ENCODE peak calls at places on chromosome 17, in nine cellular contexts. G is stimulated activated CD4-positive, alpha-beta T cell treated with anti-CD3 and anti-CD28 coated beads, Interleukin-1b, Interleukin-23, amount 100 ng/mL, for 24 hours; S is left colon; L is astrocyte of the spinal cord; Q is T follicular helper cell; A is CD4-positive, CD25-positive, alpha-beta regulatory T cell; O is AG09319; F is AG10803; W is NCI-H1092 treated with DMSO at 0.1 percent for 48 hours. N is an unnamed sample.

GRCh38 chr17:80899402-80900268 is 92.0 kb upstream of the CHMP6 start:
- DNase-seq in L (no peak), W (no peak), F (no peak), Q (peak; percentile 65), O (no peak), S (no peak), G (peak; percentile 69), A (peak; percentile 74), N (peak; percentile 69)

GRCh38 chr17:50139950-50140885 is 10.3 kb upstream of the SAMD14 start:
- DNase-seq in F (peak; percentile 75), S (peak; percentile 76), Q (peak; percentile 72), W (peak; percentile 53), G (peak; percentile 59), A (peak; percentile 79), O (no peak), L (peak; percentile 69), N (peak; percentile 68)

GRCh38 chr17:8062807-8063483 is 24.1 kb downstream of the ALOX15B start:
- DNase-seq in L (no peak), S (no peak), A (no peak), W (no peak), F (no peak), Q (no peak), G (no peak), O (no peak), N (no peak)

GRCh38 chr17:80260791-80261158 is at the start of gene RNF213:
- DNase-seq in L (peak; percentile 27), O (no peak), Q (peak; percentile 42), A (peak; percentile 58), W (peak; percentile 17), F (peak; percentile 25), S (peak; percentile 57), G (no peak), N (peak; percentile 35)

GRCh38 chr17:1693339-1693738 is 8.7 kb upstream of the PRPF8 start:
- DNase-seq in A (no peak), S (no peak), L (no peak), W (no peak), F (no peak), Q (no peak), O (no peak), G (no peak), N (no peak)

GRCh38 chr17:10127819-10128375 is 70.5 kb downstream of the GAS7 start:
- DNase-seq in W (no peak), S (peak; percentile 50), G (no peak), Q (no peak), F (peak; percentile 98), A (no peak), O (peak; percentile 65), L (peak; percentile 77), N (no peak)

GRCh38 chr17:81009124-81009523 is 17.5 kb downstream of the CHMP6 start:
- DNase-seq in G (no peak), A (no peak), L (no peak), S (no peak), O (no peak), F (no peak), Q (no peak), W (no peak), N (no peak)

GRCh38 chr17:47270946-47271705 is 17.5 kb downstream of the ITGB3 start:
- DNase-seq in F (no peak), W (no peak), A (no peak), S (no peak), G (no peak), O (no peak), Q (no peak), L (no peak), N (no peak)

GRCh38 chr17:73069164-73069774 is 23.2 kb downstream of the SLC39A11 start:
- DNase-seq in L (no peak), A (no peak), Q (no peak), S (no peak), F (peak; percentile 42), G (no peak), W (peak; percentile 64), O (peak; percentile 28), N (no peak)

GRCh38 chr17:27578718-27579085 is 52.3 kb upstream of the LGALS9 start:
- DNase-seq in G (no peak), L (peak; percentile 49), F (no peak), Q (no peak), O (no peak), W (no peak), S (no peak), A (no peak), N (no peak)

GRCh38 chr17:57868007-57868774 is 18.3 kb upstream of the MRPS23 start:
- DNase-seq in Q (no peak), W (no peak), G (no peak), L (peak; percentile 95), F (peak; percentile 93), O (peak; percentile 84), S (peak; percentile 70), A (no peak), N (no peak)

GRCh38 chr17:8753976-8754440 is 4.3 kb downstream of the SPDYE4 start:
- DNase-seq in Q (no peak), W (no peak), F (peak; percentile 25), A (no peak), O (no peak), G (no peak), S (no peak), L (peak; percentile 7), N (no peak)

GRCh38 chr17:80005360-80006338 is 30.0 kb downstream of the TBC1D16 start:
- DNase-seq in W (peak; percentile 51), S (no peak), Q (peak; percentile 40), A (peak; percentile 62), G (peak; percentile 59), F (no peak), L (peak; percentile 33), O (no peak), N (peak; percentile 51)

GRCh38 chr17:57872536-57872935 is 22.7 kb upstream of the MRPS23 start:
- DNase-seq in G (no peak), A (no peak), S (no peak), Q (no peak), O (no peak), F (no peak), W (no peak), L (no peak), N (no peak)

GRCh38 chr17:11326492-11326891 is 85.5 kb downstream of the SHISA6 start:
- DNase-seq in L (no peak), W (no peak), Q (no peak), G (no peak), S (no peak), F (no peak), O (no peak), A (no peak), N (no peak)

GRCh38 chr17:79713391-79713790 is 17.4 kb upstream of the ENPP7 start:
- DNase-seq in W (no peak), A (no peak), S (no peak), L (no peak), G (no peak), F (no peak), O (no peak), Q (no peak), N (no peak)

GRCh38 chr17:76414334-76415295 is 30.2 kb downstream of the SPHK1 start:
- DNase-seq in O (peak; percentile 47), W (peak; percentile 86), G (no peak), F (peak; percentile 68), L (peak; percentile 46), A (no peak), S (no peak), Q (no peak), N (no peak)

GRCh38 chr17:41010421-41010820 is 1.5 kb upstream of the KRTAP3-1 start:
- DNase-seq in O (no peak), F (peak; percentile 39), A (no peak), S (no peak), G (no peak), Q (no peak), L (no peak), W (no peak), N (no peak)